ENCODE peak calls at places on chromosomes 7 and 10, in five cellular contexts. One of them, this sample, is unnamed.

GRCh38 chr7:131638641-131639430 is 82.4 kb upstream of the PODXL start:
- DNase-seq in T-helper 2 cell: no peak
- DNase-seq in RCC 7860: no peak
- DNase-seq in right atrium auricular region: no peak
- DNase-seq in A549: no peak
- DNase-seq in this sample: no peak

GRCh38 chr10:34200355-34200901 is 614.7 kb downstream of the PARD3 start:
- DNase-seq in T-helper 2 cell: no peak
- DNase-seq in right atrium auricular region: no peak
- DNase-seq in A549: no peak
- DNase-seq in RCC 7860: no peak
- DNase-seq in this sample: no peak

GRCh38 chr10:102994551-102995295 is 76.6 kb downstream of the CNNM2 start:
- DNase-seq in T-helper 2 cell: no peak
- DNase-seq in RCC 7860: no peak
- DNase-seq in A549: no peak
- DNase-seq in right atrium auricular region: no peak
- DNase-seq in this sample: no peak

GRCh38 chr10:58820862-58821559 is 308.3 kb downstream of the BICC1 start:
- DNase-seq in RCC 7860: no peak
- DNase-seq in T-helper 2 cell: no peak
- DNase-seq in A549: no peak
- DNase-seq in right atrium auricular region: no peak
- DNase-seq in this sample: no peak

GRCh38 chr10:121578298-121578697 is 19.9 kb downstream of the FGFR2 start:
- DNase-seq in T-helper 2 cell: no peak
- DNase-seq in right atrium auricular region: no peak
- DNase-seq in A549: no peak
- DNase-seq in RCC 7860: no peak
- DNase-seq in this sample: no peak

GRCh38 chr10:122010405-122011050 is 21.6 kb downstream of the TACC2 start:
- DNase-seq in RCC 7860: no peak
- DNase-seq in A549: no peak
- DNase-seq in T-helper 2 cell: no peak
- DNase-seq in right atrium auricular region: no peak
- DNase-seq in this sample: no peak

GRCh38 chr10:11856089-11856488 is 32.9 kb downstream of the PROSER2 start:
- DNase-seq in T-helper 2 cell: no peak
- DNase-seq in A549: no peak
- DNase-seq in RCC 7860: no peak
- DNase-seq in right atrium auricular region: no peak
- DNase-seq in this sample: no peak

GRCh38 chr7:158317238-158318205 is 270.1 kb downstream of the PTPRN2 start:
- DNase-seq in T-helper 2 cell: no peak
- DNase-seq in A549: no peak
- DNase-seq in right atrium auricular region: peak
- DNase-seq in RCC 7860: no peak
- DNase-seq in this sample: no peak